ENCODE peak calls at places on chromosomes 11 and 22, in six cellular contexts. Q is CD8-positive, alpha-beta memory T cell; U is psoas muscle; P is mucosa of descending colon; S is naive thymus-derived CD4-positive, alpha-beta T cell; W is fibroblast of lung. O is an unnamed sample.

GRCh38 chr11:282171-282570 is 4.0 kb downstream of the NLRP6 start:
- DNase-seq in U (peak; percentile 37), S (no peak), P (no peak), W (no peak), Q (no peak), O (no peak)

GRCh38 chr11:47348859-47349258 is 3.6 kb downstream of the MYBPC3 start:
- DNase-seq in S (peak; percentile 9), W (peak; percentile 46), U (no peak), P (no peak), Q (no peak), O (no peak)

GRCh38 chr22:32697331-32697995 is 104.0 kb upstream of the TIMP3 start:
- DNase-seq in S (no peak), P (no peak), Q (no peak), U (no peak), W (no peak), O (no peak)

GRCh38 chr11:124920870-124921609 is 2.0 kb downstream of the HEPN1 start:
- DNase-seq in W (peak; percentile 74), P (peak; percentile 47), U (peak; percentile 87), Q (peak; percentile 63), S (peak; percentile 86), O (peak; percentile 29)

GRCh38 chr22:31871475-31871874 is 72.9 kb upstream of the YWHAH start:
- DNase-seq in U (no peak), Q (no peak), P (no peak), S (no peak), W (no peak), O (no peak)

GRCh38 chr11:128784059-128784804 is 82.9 kb downstream of the KCNJ1 start:
- DNase-seq in P (no peak), S (no peak), W (no peak), U (no peak), Q (no peak), O (no peak)

GRCh38 chr22:36366291-36366708 is 21.5 kb downstream of the MYH9 start:
- DNase-seq in S (no peak), P (no peak), U (no peak), W (peak; percentile 75), Q (no peak), O (no peak)

GRCh38 chr22:41915035-41915782 is at the start of gene SHISA8:
- DNase-seq in S (peak; percentile 72), Q (peak; percentile 51), W (no peak), U (peak; percentile 66), P (peak; percentile 57), O (peak; percentile 58)

GRCh38 chr11:69071956-69072355 is 23.2 kb downstream of the TPCN2 start:
- DNase-seq in W (no peak), S (no peak), Q (no peak), U (no peak), P (no peak), O (no peak)

GRCh38 chr11:117514256-117514655 is 186.6 kb downstream of the CEP164 start:
- DNase-seq in S (no peak), U (no peak), W (no peak), P (no peak), Q (no peak), O (no peak)

GRCh38 chr11:100719362-100719761 is 32.3 kb downstream of the ARHGAP42 start:
- DNase-seq in W (peak; percentile 51), U (no peak), P (no peak), S (no peak), Q (no peak), O (no peak)

GRCh38 chr11:69674267-69674885 is 777 bp downstream of the LTO1 start:
- DNase-seq in S (no peak), U (peak; percentile 64), W (peak; percentile 86), P (peak; percentile 18), Q (peak; percentile 2), O (no peak)

GRCh38 chr11:111933872-111934271 is 3.3 kb upstream of the DIXDC1 start:
- DNase-seq in W (no peak), Q (no peak), U (no peak), P (no peak), S (no peak), O (no peak)

GRCh38 chr22:26669060-26669481 is 11.7 kb downstream of the MIAT start:
- DNase-seq in S (no peak), P (peak; percentile 36), Q (no peak), W (peak; percentile 49), U (no peak), O (no peak)

GRCh38 chr11:122663764-122664163 is 8.2 kb downstream of the UBASH3B start:
- DNase-seq in Q (no peak), U (no peak), W (no peak), S (no peak), P (no peak), O (no peak)

GRCh38 chr11:4891996-4892640 is 10.4 kb downstream of the OR51T1 start:
- DNase-seq in S (no peak), U (no peak), P (no peak), W (peak; percentile 86), Q (no peak), O (no peak)

GRCh38 chr22:50261615-50262459 is at the start of gene MAPK12:
- DNase-seq in P (no peak), U (peak; percentile 85), W (no peak), S (no peak), Q (no peak), O (no peak)

GRCh38 chr22:17434856-17435255 is 65.6 kb downstream of the CECR2 start:
- DNase-seq in U (no peak), S (no peak), P (no peak), Q (no peak), W (peak; percentile 8), O (no peak)

GRCh38 chr11:21636561-21636960 is 556.3 kb upstream of the ANO5 start:
- DNase-seq in S (no peak), W (no peak), Q (no peak), U (no peak), P (no peak), O (no peak)

GRCh38 chr11:117045956-117046355 is 52.3 kb downstream of the SIK3 start:
- DNase-seq in W (peak; percentile 70), Q (no peak), U (no peak), S (no peak), P (no peak), O (no peak)

GRCh38 chr22:28594784-28595324 is 84.8 kb downstream of the TTC28 start:
- DNase-seq in U (no peak), Q (no peak), P (no peak), W (peak; percentile 86), S (peak; percentile 56), O (no peak)

GRCh38 chr11:112212710-112213109 is 13.5 kb upstream of the PTS start:
- DNase-seq in U (no peak), Q (no peak), S (no peak), W (no peak), P (no peak), O (no peak)

GRCh38 chr11:21888814-21889213 is 304.1 kb upstream of the ANO5 start:
- DNase-seq in Q (no peak), U (no peak), S (no peak), W (no peak), P (no peak), O (no peak)

GRCh38 chr11:76380161-76380976 is 563 bp downstream of the THAP12 start:
- DNase-seq in P (peak; percentile 38), S (peak; percentile 28), U (peak; percentile 72), W (peak; percentile 10), Q (peak; percentile 47), O (peak; percentile 40)

GRCh38 chr22:48366591-48366990 is 1461.1 kb downstream of the BRD1 start:
- DNase-seq in W (no peak), S (no peak), U (no peak), Q (no peak), P (no peak), O (no peak)
- H3K9me3 ChIP-seq in W (no peaks in the 10 kb centered on the region), S (no peaks in the 10 kb centered on the region), U (no peaks in the 10 kb centered on the region), Q (no peaks in the 10 kb centered on the region), P (no peaks in the 10 kb centered on the region), O (no peaks in the 10 kb centered on the region)

GRCh38 chr22:48097723-48098122 is 1335.3 kb downstream of the TBC1D22A start:
- DNase-seq in Q (no peak), U (no peak), P (no peak), S (no peak), W (no peak), O (no peak)
- H3K9me3 ChIP-seq in Q (no peaks in the 10 kb centered on the region), U (no peaks in the 10 kb centered on the region), P (no peaks in the 10 kb centered on the region), S (no peaks in the 10 kb centered on the region), W (no peaks in the 10 kb centered on the region), O (no peaks in the 10 kb centered on the region)

GRCh38 chr11:55172734-55173415 is 89.1 kb upstream of the TRIM48 start:
- DNase-seq in S (no peak), P (no peak), Q (no peak), W (no peak), U (no peak), O (no peak)
- H3K9me3 ChIP-seq in S (no peaks in the 10 kb centered on the region), P (peaks cover 90% of the 10 kb centered on the region), Q (no peaks in the 10 kb centered on the region), W (no peaks in the 10 kb centered on the region), U (peaks cover 17% of the 10 kb centered on the region), O (no peaks in the 10 kb centered on the region)

DNA sequence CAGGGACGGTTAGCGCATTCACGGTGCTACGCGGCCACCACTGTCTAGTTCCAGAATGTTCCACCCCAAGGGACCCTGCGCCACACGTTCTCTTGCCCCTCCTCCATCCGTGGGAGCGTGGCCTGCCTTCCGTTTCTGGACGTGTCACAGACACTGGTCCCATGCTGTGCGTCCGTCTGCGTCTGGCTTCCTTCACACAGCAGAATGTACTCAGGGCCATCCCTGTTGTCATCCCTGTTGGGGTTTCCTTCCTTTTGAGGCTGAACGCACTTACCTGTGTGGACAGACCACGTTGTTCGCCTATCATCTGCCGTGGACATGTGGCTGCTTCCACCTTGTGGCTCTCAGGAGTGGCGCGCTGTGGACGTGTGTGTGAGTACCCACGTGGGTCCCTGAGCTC is 24.9 kb downstream of the BRSK2 start:
- DNase-seq in P (no peak), W (no peak), U (no peak), Q (no peak), S (no peak), O (no peak)
- H3K9me3 ChIP-seq in P (peaks cover 21% of the 10 kb centered on the region), W (no peaks in the 10 kb centered on the region), U (peaks cover 8% of the 10 kb centered on the region), Q (peaks cover 20% of the 10 kb centered on the region), S (no peaks in the 10 kb centered on the region), O (peaks cover 2% of the 10 kb centered on the region)

DNA sequence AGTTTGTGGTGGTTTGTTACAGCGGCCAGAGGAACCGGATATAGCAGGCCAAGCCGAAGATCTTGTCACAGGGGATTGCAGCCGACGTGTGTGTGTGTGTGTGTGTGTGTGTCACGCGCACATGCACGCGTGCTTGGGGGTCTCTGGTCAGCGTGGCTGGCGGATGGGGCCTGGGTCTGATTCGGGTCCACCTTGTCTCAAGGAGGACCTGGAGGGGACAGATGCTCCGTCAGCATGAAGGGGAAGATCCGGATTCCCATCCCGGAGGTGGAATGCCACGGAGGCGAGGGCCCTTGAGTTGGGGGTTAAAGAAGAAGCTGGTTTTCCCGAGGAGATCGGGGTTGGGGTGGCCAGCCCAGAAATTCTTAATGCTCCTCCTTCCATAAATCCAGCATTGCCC is 1237.8 kb downstream of the BRD1 start:
- DNase-seq in S (no peak), Q (no peak), W (no peak), P (no peak), U (peak; percentile 32), O (no peak)
- H3K9me3 ChIP-seq in S (no peaks in the 10 kb centered on the region), Q (no peaks in the 10 kb centered on the region), W (peaks cover 1% of the 10 kb centered on the region), P (no peaks in the 10 kb centered on the region), U (no peaks in the 10 kb centered on the region), O (no peaks in the 10 kb centered on the region)

O was measured in T-helper 17 cell.